ENCODE peak calls at places on chromosome 6, in six cellular contexts. One of them, this sample, is unnamed.
A peak's percentile ranks its signal among the peaks of the same experiment; 100 is the strongest.

GRCh38 chr6:67265996-67266768 is 1368.9 kb upstream of the ADGRB3 start:
- DNase-seq in Panc1: no peak
- DNase-seq in breast epithelium: no peak
- DNase-seq in sigmoid colon: no peak
- DNase-seq in HepG2: no peak
- DNase-seq in GM12878: no peak
- DNase-seq in this sample: no peak

GRCh38 chr6:31587791-31588777 is 2.0 kb downstream of the LST1 start:
- DNase-seq in sigmoid colon: no peak
- DNase-seq in Panc1: no peak
- DNase-seq in GM12878: no peak
- DNase-seq in breast epithelium: no peak
- DNase-seq in HepG2: no peak
- DNase-seq in this sample: no peak

GRCh38 chr6:128807577-128807976 is 75.4 kb upstream of the LAMA2 start:
- DNase-seq in Panc1: peak; percentile 8
- DNase-seq in sigmoid colon: no peak
- DNase-seq in breast epithelium: no peak
- DNase-seq in HepG2: peak; percentile 16
- DNase-seq in GM12878: no peak
- DNase-seq in this sample: no peak

GRCh38 chr6:82616386-82617028 is 252.9 kb downstream of the TPBG start:
- DNase-seq in HepG2: no peak
- DNase-seq in Panc1: no peak
- DNase-seq in breast epithelium: no peak
- DNase-seq in sigmoid colon: no peak
- DNase-seq in GM12878: no peak
- DNase-seq in this sample: no peak

GRCh38 chr6:99458319-99458718 is 33.2 kb upstream of the PNISR start:
- DNase-seq in GM12878: no peak
- DNase-seq in sigmoid colon: no peak
- DNase-seq in HepG2: peak; percentile 47
- DNase-seq in Panc1: no peak
- DNase-seq in breast epithelium: no peak
- DNase-seq in this sample: no peak

GRCh38 chr6:45049188-45049843 is 278.8 kb upstream of the RUNX2 start:
- DNase-seq in HepG2: peak; percentile 61
- DNase-seq in GM12878: no peak
- DNase-seq in sigmoid colon: no peak
- DNase-seq in breast epithelium: no peak
- DNase-seq in Panc1: no peak
- DNase-seq in this sample: no peak

GRCh38 chr6:84466521-84466920 is 239.1 kb upstream of the CEP162 start:
- DNase-seq in Panc1: no peak
- DNase-seq in breast epithelium: no peak
- DNase-seq in GM12878: no peak
- DNase-seq in sigmoid colon: no peak
- DNase-seq in HepG2: no peak
- DNase-seq in this sample: no peak

GRCh38 chr6:47335456-47335855 is 25.8 kb upstream of the TNFRSF21 start:
- DNase-seq in GM12878: peak; percentile 12
- DNase-seq in sigmoid colon: no peak
- DNase-seq in HepG2: no peak
- DNase-seq in Panc1: no peak
- DNase-seq in breast epithelium: no peak
- DNase-seq in this sample: no peak

GRCh38 chr6:148700713-148701392 is 46.0 kb upstream of the UST start:
- DNase-seq in sigmoid colon: no peak
- DNase-seq in Panc1: no peak
- DNase-seq in GM12878: no peak
- DNase-seq in breast epithelium: no peak
- DNase-seq in HepG2: no peak
- DNase-seq in this sample: no peak

GRCh38 chr6:156942266-156942665 is 165.1 kb downstream of the ARID1B start:
- DNase-seq in sigmoid colon: no peak
- DNase-seq in Panc1: no peak
- DNase-seq in HepG2: no peak
- DNase-seq in breast epithelium: no peak
- DNase-seq in GM12878: no peak
- DNase-seq in this sample: no peak

GRCh38 chr6:53056273-53056672 is 8.9 kb upstream of the FBXO9 start:
- DNase-seq in sigmoid colon: no peak
- DNase-seq in Panc1: no peak
- DNase-seq in breast epithelium: no peak
- DNase-seq in HepG2: no peak
- DNase-seq in GM12878: no peak
- DNase-seq in this sample: no peak

GRCh38 chr6:136788069-136788902 is 4.0 kb downstream of the MAP3K5 start:
- DNase-seq in sigmoid colon: no peak
- DNase-seq in HepG2: no peak
- DNase-seq in breast epithelium: no peak
- DNase-seq in GM12878: no peak
- DNase-seq in Panc1: no peak
- DNase-seq in this sample: no peak

GRCh38 chr6:45626087-45626891 is 248.6 kb upstream of the SUPT3H start:
- DNase-seq in Panc1: no peak
- DNase-seq in HepG2: no peak
- DNase-seq in GM12878: no peak
- DNase-seq in sigmoid colon: no peak
- DNase-seq in breast epithelium: no peak
- DNase-seq in this sample: no peak

DNA sequence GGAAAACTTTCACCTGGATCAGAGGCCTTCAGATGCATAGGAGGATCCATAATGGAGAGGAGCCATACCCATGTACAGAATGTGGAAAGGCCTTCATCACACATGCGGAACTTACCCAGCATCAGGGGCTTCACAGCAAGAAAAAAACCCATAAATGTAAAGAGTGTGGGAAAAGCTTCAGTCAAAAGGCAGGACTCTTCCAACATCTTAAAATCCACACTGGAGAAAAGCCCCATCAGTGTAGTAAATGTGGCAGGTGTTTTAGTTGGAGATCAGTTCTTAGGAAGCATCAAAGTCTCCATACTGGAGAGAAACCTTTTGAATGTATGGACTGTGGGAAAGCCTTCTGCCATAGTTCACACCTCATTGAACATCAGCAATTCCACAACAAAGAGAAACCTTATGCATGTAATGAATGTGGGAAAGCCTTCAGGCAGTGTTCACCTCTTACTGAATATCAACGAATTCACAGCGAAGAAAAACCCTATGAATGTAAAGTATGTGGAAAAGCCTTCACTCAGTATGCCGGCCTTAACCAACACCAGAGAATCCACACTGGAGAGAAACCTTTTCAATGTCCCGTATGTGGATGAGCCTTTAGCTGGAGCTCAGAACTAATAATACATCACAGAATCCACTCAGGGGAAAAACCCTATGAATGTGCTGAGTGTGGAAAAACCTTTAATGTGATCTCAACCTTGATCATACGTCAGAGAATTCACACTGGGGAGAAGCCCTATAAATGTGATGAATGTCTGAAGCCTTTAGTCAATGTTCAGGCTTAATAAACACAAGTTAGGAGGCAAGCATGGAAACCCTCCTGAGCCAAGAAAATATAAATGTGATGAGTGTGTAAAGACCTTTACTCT is 36.7 kb upstream of the ZSCAN9 start:
- DNase-seq in breast epithelium: no peak
- DNase-seq in GM12878: no peak
- DNase-seq in HepG2: no peak
- DNase-seq in sigmoid colon: no peak
- DNase-seq in Panc1: no peak
- DNase-seq in this sample: no peak
- H3K9me3 ChIP-seq in breast epithelium: peaks cover 31% of the 10 kb centered on the region
- H3K9me3 ChIP-seq in GM12878: peaks cover 20% of the 10 kb centered on the region
- H3K9me3 ChIP-seq in HepG2: no peaks in the 10 kb centered on the region
- H3K9me3 ChIP-seq in sigmoid colon: peaks cover 28% of the 10 kb centered on the region
- H3K9me3 ChIP-seq in Panc1: peaks cover 54% of the 10 kb centered on the region
- H3K9me3 ChIP-seq in this sample: peaks cover 38% of the 10 kb centered on the region

GRCh38 chr6:100879317-100879716 is 1.8 kb downstream of the ASCC3 start:
- DNase-seq in Panc1: no peak
- DNase-seq in breast epithelium: no peak
- DNase-seq in sigmoid colon: no peak
- DNase-seq in HepG2: no peak
- DNase-seq in GM12878: no peak
- DNase-seq in this sample: no peak

GRCh38 chr6:100880149-100880900 is 804 bp downstream of the ASCC3 start:
- DNase-seq in HepG2: peak; percentile 20
- DNase-seq in Panc1: no peak
- DNase-seq in GM12878: no peak
- DNase-seq in breast epithelium: no peak
- DNase-seq in sigmoid colon: no peak
- DNase-seq in this sample: no peak

GRCh38 chr6:100883347-100883746 is 2.2 kb upstream of the ASCC3 start:
- DNase-seq in Panc1: no peak
- DNase-seq in breast epithelium: no peak
- DNase-seq in HepG2: no peak
- DNase-seq in sigmoid colon: no peak
- DNase-seq in GM12878: no peak
- DNase-seq in this sample: no peak

GRCh38 chr6:100881707-100882040 is 545 bp upstream of the ASCC3 start:
- DNase-seq in sigmoid colon: no peak
- DNase-seq in GM12878: no peak
- DNase-seq in HepG2: no peak
- DNase-seq in Panc1: peak; percentile 20
- DNase-seq in breast epithelium: no peak
- DNase-seq in this sample: no peak

GRCh38 chr6:100880901-100881706 is at the start of gene ASCC3:
- DNase-seq in HepG2: peak; percentile 78
- DNase-seq in breast epithelium: peak; percentile 86
- DNase-seq in sigmoid colon: peak; percentile 95
- DNase-seq in GM12878: peak; percentile 63
- DNase-seq in Panc1: peak; percentile 43
- DNase-seq in this sample: peak; percentile 94
- TF ChIP-seq POLR2AphosphoS5 in HepG2: peak; percentile 63
- TF ChIP-seq POLR2AphosphoS5 in breast epithelium: no peak
- TF ChIP-seq POLR2AphosphoS5 in sigmoid colon: peak; percentile 76
- TF ChIP-seq POLR2AphosphoS5 in GM12878: peak; percentile 92
- TF ChIP-seq POLR2AphosphoS5 in Panc1: peak; percentile 87
- TF ChIP-seq POLR2AphosphoS5 in this sample: no peak

DNA sequence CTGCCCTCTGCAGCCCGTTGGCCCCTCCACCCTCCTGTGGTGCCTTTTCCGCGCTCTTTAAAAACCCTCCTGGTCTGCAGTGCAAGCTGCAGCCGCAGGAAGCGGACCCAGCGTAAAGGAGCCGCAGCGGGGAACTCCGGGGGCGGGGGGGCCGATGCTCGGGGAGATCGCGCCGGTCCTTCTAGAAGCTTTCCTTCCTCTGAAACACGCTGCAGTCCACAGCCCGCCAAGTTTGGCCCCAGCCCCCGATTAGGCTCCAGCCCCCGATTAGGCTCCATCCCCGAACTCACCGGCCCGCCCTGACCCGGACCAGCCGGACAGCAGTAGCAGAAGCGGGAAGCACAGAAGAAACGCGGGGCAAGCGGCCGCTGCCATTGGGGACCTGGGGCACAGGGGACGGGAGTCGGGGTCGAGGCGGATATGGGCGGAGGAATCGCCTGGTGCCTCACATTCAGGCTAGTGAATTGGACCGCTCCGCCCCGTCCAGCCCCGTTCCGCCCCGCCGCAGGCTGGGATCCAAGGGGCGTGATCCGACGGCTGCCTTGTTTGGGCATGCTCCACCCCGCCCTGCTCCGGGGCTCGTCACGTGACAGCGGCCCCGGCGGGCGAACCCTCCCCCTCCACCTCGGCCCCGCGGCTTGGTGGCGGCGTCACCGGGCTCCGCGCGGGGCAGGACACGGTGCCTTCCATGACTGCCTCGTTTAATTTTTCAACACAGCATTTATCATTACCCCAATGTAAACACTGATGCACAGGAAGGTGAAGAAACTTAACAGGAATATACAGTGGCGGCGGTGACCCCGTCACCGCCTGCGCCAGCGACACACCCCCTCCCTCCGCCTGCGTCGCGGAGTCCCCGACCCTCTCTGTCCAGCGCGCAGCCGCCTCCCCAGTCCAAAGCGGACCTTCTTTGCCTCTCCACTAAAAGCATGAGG is 20.3 kb downstream of the RAET1L start:
- DNase-seq in HepG2: peak; percentile 84
- DNase-seq in breast epithelium: peak; percentile 83
- DNase-seq in sigmoid colon: peak; percentile 95
- DNase-seq in GM12878: no peak
- DNase-seq in Panc1: peak; percentile 62
- DNase-seq in this sample: peak; percentile 94
- H3K27me3 ChIP-seq in HepG2: peaks cover 5% of the 10 kb centered on the region
- H3K27me3 ChIP-seq in breast epithelium: no peaks in the 10 kb centered on the region
- H3K27me3 ChIP-seq in sigmoid colon: no peaks in the 10 kb centered on the region
- H3K27me3 ChIP-seq in GM12878: no peaks in the 10 kb centered on the region
- H3K27me3 ChIP-seq in Panc1: peaks cover 2% of the 10 kb centered on the region
- H3K27me3 ChIP-seq in this sample: peaks cover 84% of the 10 kb centered on the region

GRCh38 chr6:170034294-170034693 is 256.6 kb downstream of the DLL1 start:
- DNase-seq in Panc1: no peak
- DNase-seq in breast epithelium: peak; percentile 52
- DNase-seq in sigmoid colon: peak; percentile 30
- DNase-seq in GM12878: no peak
- DNase-seq in HepG2: no peak
- DNase-seq in this sample: peak; percentile 52

GRCh38 chr6:170032197-170032596 is 258.7 kb downstream of the DLL1 start:
- DNase-seq in GM12878: no peak
- DNase-seq in breast epithelium: peak; percentile 27
- DNase-seq in sigmoid colon: peak; percentile 59
- DNase-seq in HepG2: no peak
- DNase-seq in Panc1: no peak
- DNase-seq in this sample: peak; percentile 39

GRCh38 chr6:170032706-170033309 is 258.1 kb downstream of the DLL1 start:
- DNase-seq in sigmoid colon: peak; percentile 48
- DNase-seq in Panc1: no peak
- DNase-seq in GM12878: no peak
- DNase-seq in HepG2: no peak
- DNase-seq in breast epithelium: no peak
- DNase-seq in this sample: peak; percentile 36

GRCh38 chr6:170035104-170035503 is 255.8 kb downstream of the DLL1 start:
- DNase-seq in breast epithelium: no peak
- DNase-seq in HepG2: no peak
- DNase-seq in sigmoid colon: no peak
- DNase-seq in Panc1: no peak
- DNase-seq in GM12878: no peak
- DNase-seq in this sample: no peak

DNA sequence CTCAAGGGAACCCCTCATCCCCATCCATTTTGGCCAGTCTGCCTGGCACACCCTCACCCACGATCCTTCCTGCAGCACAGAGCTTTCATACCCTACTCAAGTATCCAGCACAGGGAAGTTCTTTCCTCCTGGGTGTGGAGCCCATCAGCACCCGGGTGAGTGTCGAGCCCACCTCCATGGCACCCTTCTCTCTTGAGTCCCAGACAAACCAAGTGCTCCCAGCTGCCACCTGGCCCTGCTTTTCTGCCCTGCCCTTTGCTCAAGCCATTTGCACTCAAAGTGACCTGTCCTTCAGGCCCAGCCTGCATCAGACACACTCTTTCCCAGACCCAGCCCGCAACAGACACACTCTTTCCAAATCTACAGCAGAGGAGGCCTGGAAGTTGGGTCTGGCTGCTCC is 257.2 kb downstream of the DLL1 start:
- DNase-seq in Panc1: no peak
- DNase-seq in GM12878: no peak
- DNase-seq in breast epithelium: no peak
- DNase-seq in sigmoid colon: peak; percentile 19
- DNase-seq in HepG2: no peak
- DNase-seq in this sample: peak; percentile 44
- H3K9me3 ChIP-seq in Panc1: no peaks in the 10 kb centered on the region
- H3K9me3 ChIP-seq in GM12878: no peaks in the 10 kb centered on the region
- H3K9me3 ChIP-seq in breast epithelium: peaks cover 15% of the 10 kb centered on the region
- H3K9me3 ChIP-seq in sigmoid colon: no peaks in the 10 kb centered on the region
- H3K9me3 ChIP-seq in HepG2: peaks cover 6% of the 10 kb centered on the region
- H3K9me3 ChIP-seq in this sample: no peaks in the 10 kb centered on the region

This sample was measured in suprapubic skin.